ENCODE peak calls at places on chromosomes 5 and 9, in five cellular contexts. B, S, I, L and O are unnamed samples.

GRCh38 chr9:126690431-126691051 is 76.8 kb downstream of the LMX1B start:
- DNase-seq in L (peak; percentile 26), B (no peak), I (no peak), S (peak; percentile 61), O (no peak)

GRCh38 chr9:110641350-110641749 is 27.2 kb upstream of the MUSK start:
- DNase-seq in L (no peak), I (no peak), B (no peak), S (no peak), O (no peak)

GRCh38 chr5:39520232-39520572 is 95.4 kb upstream of the DAB2 start:
- DNase-seq in S (no peak), I (no peak), L (no peak), B (no peak), O (no peak)

GRCh38 chr9:114446036-114446435 is 58.3 kb upstream of the AKNA start:
- DNase-seq in B (no peak), L (no peak), S (no peak), I (no peak), O (no peak)

GRCh38 chr9:105678781-105679180 is 15.6 kb upstream of the TMEM38B start:
- DNase-seq in S (no peak), I (no peak), L (no peak), B (no peak), O (no peak)

GRCh38 chr5:1651971-1652872 is 128.5 kb upstream of the LPCAT1 start:
- DNase-seq in B (no peak), L (no peak), S (no peak), I (no peak), O (no peak)

GRCh38 chr5:147954971-147955370 is 48.6 kb upstream of the C5orf46 start:
- DNase-seq in I (no peak), B (no peak), S (no peak), L (no peak), O (no peak)

GRCh38 chr5:181198106-181198685 is 6.8 kb downstream of the TRIM7 start:
- DNase-seq in S (no peak), B (no peak), L (no peak), I (no peak), O (no peak)

GRCh38 chr5:6106756-6107155 is 271.6 kb downstream of the MED10 start:
- DNase-seq in B (no peak), S (no peak), L (no peak), I (no peak), O (no peak)

GRCh38 chr5:150603052-150603451 is 37.4 kb upstream of the SYNPO start:
- DNase-seq in L (no peak), S (no peak), I (no peak), B (no peak), O (no peak)

GRCh38 chr5:8906303-8906967 is 639.4 kb downstream of the SEMA5A start:
- DNase-seq in B (no peak), L (no peak), I (no peak), S (no peak), O (no peak)

GRCh38 chr9:124899845-124900244 is 37.9 kb downstream of the ARPC5L start:
- DNase-seq in B (no peak), L (no peak), S (no peak), I (no peak), O (no peak)

GRCh38 chr9:126327750-126328120 is 1.1 kb downstream of the MVB12B start:
- DNase-seq in L (no peak), S (no peak), I (no peak), B (no peak), O (no peak)

GRCh38 chr5:138876811-138877210 is 1.7 kb upstream of the LRRTM2 start:
- DNase-seq in I (no peak), S (no peak), L (no peak), B (no peak), O (no peak)

GRCh38 chr5:72153551-72153950 is 46.3 kb downstream of the MAP1B start:
- DNase-seq in I (no peak), L (no peak), S (no peak), B (no peak), O (no peak)

GRCh38 chr9:125763373-125763772 is 16.2 kb downstream of the PBX3 start:
- DNase-seq in L (no peak), S (no peak), I (no peak), B (no peak), O (no peak)

GRCh38 chr5:56422060-56422762 is 189.1 kb upstream of the ANKRD55 start:
- DNase-seq in S (no peak), I (no peak), B (no peak), L (no peak), O (no peak)

GRCh38 chr9:114467226-114467750 is 38.0 kb downstream of the WHRN start:
- DNase-seq in I (no peak), L (no peak), B (no peak), S (no peak), O (no peak)

GRCh38 chr5:157651623-157652376 is 438 bp downstream of the SOX30 start:
- DNase-seq in S (peak; percentile 77), L (peak; percentile 75), I (peak; percentile 61), B (peak; percentile 46), O (peak; percentile 15)